ENCODE peak calls at places on chromosomes 4 and X, in four cellular contexts. T is upper lobe of left lung, Y is tibial nerve, I is body of pancreas. V is an unnamed sample.

GRCh38 chr4:10667651-10668341 is 16.8 kb downstream of the CLNK start:
- DNase-seq in T (no peak), Y (no peak), I (no peak), V (no peak)

GRCh38 chr4:146739182-146739581 is 100.5 kb downstream of the POU4F2 start:
- DNase-seq in T (no peak), Y (no peak), I (no peak), V (no peak)

GRCh38 chr4:10075158-10075863 is 41.3 kb downstream of the WDR1 start:
- DNase-seq in T (peak; percentile 16), Y (no peak), I (peak; percentile 8), V (no peak)

GRCh38 chr4:137156054-137156453 is 376.2 kb downstream of the PCDH18 start:
- DNase-seq in T (no peak), Y (no peak), I (no peak), V (no peak)

GRCh38 chr4:54723220-54723619 is 65.5 kb downstream of the KIT start:
- DNase-seq in T (no peak), Y (no peak), I (no peak), V (no peak)

GRCh38 chrX:1778817-1779216 is 164.0 kb downstream of the ASMT start:
- DNase-seq in T (no peak), Y (no peak), I (no peak), V (no peak)

GRCh38 chr4:36812153-36812552 is 432.4 kb upstream of the NWD2 start:
- DNase-seq in T (no peak), Y (no peak), I (no peak), V (no peak)

GRCh38 chrX:118847676-118848075 is 24.1 kb downstream of the ZCCHC12 start:
- DNase-seq in T (no peak), Y (peak; percentile 36), I (no peak), V (peak; percentile 64)

GRCh38 chr4:602559-602942 is 22.8 kb upstream of the PDE6B start:
- DNase-seq in T (peak; percentile 62), Y (no peak), I (peak; percentile 72), V (peak; percentile 45)

GRCh38 chr4:162201673-162202072 is 37.9 kb upstream of the FSTL5 start:
- DNase-seq in T (no peak), Y (no peak), I (no peak), V (no peak)

GRCh38 chr4:127174168-127174567 is 458.6 kb upstream of the INTU start:
- DNase-seq in T (no peak), Y (no peak), I (no peak), V (no peak)

GRCh38 chr4:95571577-95571976 is 22.8 kb upstream of the UNC5C start:
- DNase-seq in T (no peak), Y (no peak), I (no peak), V (no peak)

GRCh38 chr4:69044247-69044646 is 52.0 kb upstream of the UGT2B7 start:
- DNase-seq in T (no peak), Y (no peak), I (no peak), V (no peak)

GRCh38 chr4:113695328-113696169 is 66.0 kb downstream of the CAMK2D start:
- DNase-seq in T (no peak), Y (no peak), I (no peak), V (no peak)
- H3K4me3 ChIP-seq in T (no peak overlapping the region), Y (no peak overlapping the region), I (no peak overlapping the region), V (no peak overlapping the region)

GRCh38 chr4:55947912-55948725 is 626 bp upstream of the CEP135 start:
- DNase-seq in T (peak; percentile 31), Y (peak; percentile 11), I (no peak), V (peak; percentile 61)

GRCh38 chr4:55951191-55951922 is 2.6 kb downstream of the CEP135 start:
- DNase-seq in T (no peak), Y (no peak), I (no peak), V (no peak)

GRCh38 chr4:55949480-55949802 is 696 bp downstream of the CEP135 start:
- DNase-seq in T (no peak), Y (no peak), I (no peak), V (no peak)

GRCh38 chr4:55947254-55947882 is 1.4 kb upstream of the CEP135 start:
- DNase-seq in T (no peak), Y (no peak), I (no peak), V (peak; percentile 87)

DNA sequence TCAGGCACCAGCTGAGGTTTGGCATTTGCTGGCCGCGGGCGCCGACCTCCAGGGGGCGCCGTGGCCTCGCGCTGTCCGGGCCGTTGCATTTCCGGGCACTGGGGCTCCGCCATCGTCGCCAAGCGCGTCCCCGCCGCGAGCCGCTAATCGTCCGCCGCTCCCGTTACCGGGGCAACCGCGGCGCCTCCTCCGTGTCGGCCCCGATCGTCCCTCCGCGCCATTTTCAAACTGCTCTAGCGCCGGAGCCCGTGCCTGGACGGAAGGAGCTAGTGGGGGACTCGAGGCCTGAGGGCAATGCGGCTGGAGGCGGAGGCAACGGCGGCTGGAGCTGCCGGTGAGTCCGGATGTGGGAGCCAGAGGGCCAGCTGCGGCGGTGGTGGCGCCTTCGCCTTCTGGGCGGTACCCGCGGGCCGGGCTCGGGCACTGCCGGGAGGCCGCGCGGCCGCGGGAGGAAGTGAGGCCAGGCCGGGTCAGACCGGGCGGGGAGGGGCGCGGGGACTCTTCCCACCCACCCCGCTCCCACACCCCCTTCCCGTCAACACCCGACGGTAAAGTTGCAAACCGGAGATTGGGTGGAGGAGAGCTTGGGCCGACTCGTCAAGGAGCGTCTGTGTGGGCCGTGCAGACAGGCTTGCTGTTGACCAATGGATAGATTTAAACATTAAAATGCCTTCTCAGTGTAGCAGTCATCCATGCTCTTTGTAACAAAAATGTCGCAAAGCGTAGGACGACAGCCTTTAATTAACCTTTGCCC is at the start of gene CEP135:
- DNase-seq in T (peak; percentile 97), Y (peak; percentile 79), I (peak; percentile 95), V (peak; percentile 95)
- TF ChIP-seq POLR2A in T (no peak), Y (no peak), I (peak; percentile 61), V (peak; percentile 59)

GRCh38 chr4:155615054-155615887 is 51.4 kb upstream of the GUCY1A1 start:
- DNase-seq in T (no peak), Y (no peak), I (no peak), V (no peak)
- H3K4me3 ChIP-seq in T (no peak overlapping the region), Y (no peak overlapping the region), I (no peak overlapping the region), V (no peak overlapping the region)

GRCh38 chr4:56435748-56436442 is at the start of gene PAICS:
- DNase-seq in T (peak; percentile 93), Y (peak; percentile 79), I (peak; percentile 94), V (peak; percentile 98)
- TF ChIP-seq POLR2A in T (no peak), Y (peak; percentile 35), I (peak; percentile 53), V (peak; percentile 84)

DNA sequence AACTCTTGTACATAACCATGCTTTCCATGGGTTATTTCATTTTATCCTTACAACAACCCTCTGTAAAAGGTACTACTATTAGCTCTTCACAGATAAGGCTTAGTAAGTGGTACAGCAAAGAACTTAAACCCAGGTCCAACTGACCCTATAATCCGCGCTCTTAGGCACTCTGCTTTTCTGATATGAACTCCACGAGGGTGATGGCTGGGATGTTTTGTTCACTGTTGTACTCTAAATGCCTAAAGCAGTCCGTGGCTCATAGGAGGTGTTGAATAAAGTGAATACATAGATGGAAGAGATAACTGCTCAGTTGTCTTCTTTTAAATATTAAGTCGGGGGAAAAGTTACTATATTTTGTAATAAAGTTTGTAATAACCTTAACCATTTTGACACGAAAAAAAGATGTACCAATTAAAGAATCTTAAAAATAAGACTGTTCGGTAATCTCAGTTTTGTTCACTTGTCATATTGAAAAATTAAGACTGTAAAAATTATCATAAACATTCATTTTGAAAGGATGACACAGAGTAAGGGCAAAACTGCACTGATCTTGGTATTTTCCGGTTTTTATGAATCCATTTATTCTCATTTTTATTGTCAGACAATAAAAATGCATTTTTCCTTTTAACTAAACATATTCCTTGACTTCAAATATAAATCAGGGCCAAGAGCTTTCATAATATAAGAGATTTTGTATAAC is 166.5 kb downstream of the FBXW7 start:
- DNase-seq in T (no peak), Y (no peak), I (no peak), V (no peak)
- H3K4me3 ChIP-seq in T (no peak overlapping the region), Y (no peak overlapping the region), I (no peak overlapping the region), V (no peak overlapping the region)

GRCh38 chr4:155539746-155540145 is 126.9 kb upstream of the GUCY1A1 start:
- DNase-seq in T (no peak), Y (no peak), I (no peak), V (no peak)
- TF ChIP-seq POLR2A in T (no peak), Y (no peak), I (no peak), V (no peak)

GRCh38 chrX:136735604-136736003 is 45.1 kb downstream of the ARHGEF6 start:
- DNase-seq in T (no peak), Y (no peak), I (no peak), V (peak; percentile 41)
- H3K4me3 ChIP-seq in T (no peak overlapping the region), Y (no peak overlapping the region), I (no peak overlapping the region), V (no peak overlapping the region)

V was measured in NB4.